ENCODE peak calls at places on chromosomes 12 and 14, in eight cellular contexts. L, J, Z, Y, V, I, K and D are unnamed samples.

GRCh38 chr12:94792690-94793089 is 142.3 kb upstream of the TMCC3 start:
- DNase-seq in Z (no peak), K (no peak), Y (no peak), J (no peak), I (no peak), L (no peak), V (no peak), D (no peak)

GRCh38 chr14:22084393-22085281 is 411.0 kb upstream of the OR4E1 start:
- DNase-seq in V (no peak), L (peak), I (peak), K (no peak), J (peak), Y (no peak), Z (no peak), D (peak)

GRCh38 chr14:53149656-53150319 is 3.3 kb downstream of the DDHD1 start:
- DNase-seq in I (no peak), J (no peak), K (no peak), Z (no peak), V (peak), L (no peak), Y (no peak), D (no peak)

GRCh38 chr12:5884285-5884684 is 60.8 kb downstream of the ANO2 start:
- DNase-seq in J (no peak), Y (no peak), L (no peak), V (no peak), I (no peak), Z (no peak), K (no peak), D (no peak)

GRCh38 chr14:105448706-105449111 is 25.9 kb upstream of the CRIP2 start:
- DNase-seq in J (no peak), Z (peak), I (peak), K (peak), Y (peak), V (peak), L (no peak), D (no peak)

GRCh38 chr14:38209572-38210159 is 2.0 kb downstream of the SSTR1 start:
- DNase-seq in V (no peak), L (no peak), K (no peak), Y (no peak), Z (peak), J (no peak), I (peak), D (no peak)

GRCh38 chr14:99481745-99482099 is 513 bp downstream of the CCNK start:
- DNase-seq in V (no peak), Y (no peak), Z (no peak), K (no peak), I (peak), J (no peak), L (no peak), D (no peak)

GRCh38 chr12:49538740-49539403 is at the start of gene KCNH3:
- DNase-seq in K (peak), V (peak), I (peak), Y (peak), Z (peak), J (no peak), L (no peak), D (peak)

GRCh38 chr12:49730568-49731101 is 10.7 kb upstream of the TMBIM6 start:
- DNase-seq in I (peak), J (no peak), L (no peak), V (no peak), Z (no peak), K (no peak), Y (no peak), D (no peak)

GRCh38 chr12:55845785-55846496 is 3.2 kb upstream of the MMP19 start:
- DNase-seq in Y (peak), K (peak), L (no peak), Z (no peak), I (no peak), V (no peak), J (no peak), D (no peak)

GRCh38 chr12:130421896-130422295 is 84.2 kb downstream of the PIWIL1 start:
- DNase-seq in I (no peak), Y (no peak), K (no peak), V (no peak), L (no peak), Z (no peak), J (no peak), D (no peak)

GRCh38 chr14:41718477-41719166 is 111.9 kb downstream of the LRFN5 start:
- DNase-seq in Z (no peak), J (no peak), K (no peak), I (no peak), Y (no peak), L (no peak), V (no peak), D (no peak)

GRCh38 chr14:75647650-75648049 is 13.0 kb downstream of the ERG28 start:
- DNase-seq in L (no peak), V (no peak), K (no peak), Y (no peak), Z (no peak), I (peak), J (no peak), D (no peak)

GRCh38 chr12:4975574-4975973 is 65.9 kb downstream of the KCNA1 start:
- DNase-seq in Z (no peak), L (no peak), Y (no peak), J (no peak), K (no peak), I (no peak), V (no peak), D (no peak)

GRCh38 chr12:4626543-4626942 is 22.3 kb downstream of the AKAP3 start:
- DNase-seq in V (no peak), Z (no peak), L (no peak), Y (no peak), J (no peak), K (no peak), I (no peak), D (no peak)

GRCh38 chr14:69460093-69460701 is 24.3 kb upstream of the PLEKHD1 start:
- DNase-seq in L (peak), Y (peak), J (peak), I (peak), Z (peak), K (peak), V (peak), D (peak)

GRCh38 chr12:42716521-42716920 is 127.0 kb upstream of the PRICKLE1 start:
- DNase-seq in K (no peak), I (peak), L (peak), V (no peak), Z (no peak), J (no peak), Y (peak), D (no peak)

GRCh38 chr12:24255920-24256635 is 306.6 kb upstream of the SOX5 start:
- DNase-seq in Y (no peak), L (no peak), V (no peak), K (no peak), Z (no peak), I (no peak), J (no peak), D (no peak)

GRCh38 chr12:24246921-24247320 is 297.5 kb upstream of the SOX5 start:
- DNase-seq in J (no peak), V (no peak), L (no peak), Y (no peak), Z (no peak), I (no peak), K (no peak), D (no peak)

GRCh38 chr12:24256636-24257150 is 307.2 kb upstream of the SOX5 start:
- DNase-seq in Y (no peak), L (no peak), V (no peak), J (no peak), K (no peak), Z (no peak), I (no peak), D (no peak)

DNA sequence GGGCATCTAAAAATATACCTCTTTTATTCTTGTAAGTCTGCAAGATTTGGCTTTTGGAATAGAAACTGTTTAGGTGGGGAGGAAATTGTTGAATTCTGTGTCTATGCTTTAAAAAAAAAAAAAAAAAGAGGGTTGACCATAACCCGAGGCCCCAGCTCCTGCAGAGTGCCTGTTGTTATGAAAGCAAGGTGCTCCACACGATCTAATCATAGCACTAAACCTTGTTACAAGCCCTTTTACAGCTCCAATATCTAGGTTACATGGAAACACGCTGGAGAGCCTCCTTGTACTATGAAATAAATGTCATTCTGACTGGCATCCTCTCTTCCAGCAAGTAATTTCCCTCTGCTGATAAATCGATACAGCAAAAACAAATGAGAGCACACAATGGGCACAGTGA is 303.1 kb upstream of the SOX5 start:
- DNase-seq in V (no peak), Z (no peak), L (no peak), I (no peak), J (no peak), K (no peak), Y (no peak), D (no peak)
- TF ChIP-seq CTCF in V (no peak), Z (no peak), L (no peak), I (no peak), J (no peak), K (no peak), Y (no peak), D (no peak)

GRCh38 chr12:112963227-112963861 is 15.0 kb upstream of the OAS2 start:
- DNase-seq in J (no peak), Y (no peak), L (no peak), I (no peak), Z (no peak), K (no peak), V (no peak), D (no peak)
- TF ChIP-seq CTCF in J (no peak), Y (no peak), L (no peak), I (no peak), Z (no peak), K (no peak), V (no peak), D (no peak)

GRCh38 chr12:108647199-108647935 is 13.7 kb upstream of the SELPLG start:
- DNase-seq in Z (no peak), I (no peak), J (no peak), V (no peak), K (no peak), Y (no peak), L (no peak), D (no peak)
- TF ChIP-seq CTCF in Z (no peak), I (peak), J (no peak), V (no peak), K (no peak), Y (no peak), L (no peak), D (peak)

GRCh38 chr12:15931590-15932053 is 20.5 kb downstream of the DERA start:
- DNase-seq in Z (no peak), V (no peak), I (peak), J (no peak), L (no peak), Y (no peak), K (no peak), D (no peak)
- TF ChIP-seq CTCF in Z (no peak), V (no peak), I (no peak), J (peak), L (no peak), Y (no peak), K (no peak), D (no peak)

GRCh38 chr14:74501135-74501614 is 7.6 kb downstream of the ISCA2 start:
- DNase-seq in Z (peak), V (no peak), Y (peak), K (peak), L (no peak), I (peak), J (no peak), D (peak)
- TF ChIP-seq CTCF in Z (peak), V (no peak), Y (peak), K (peak), L (peak), I (peak), J (peak), D (peak)

DNA sequence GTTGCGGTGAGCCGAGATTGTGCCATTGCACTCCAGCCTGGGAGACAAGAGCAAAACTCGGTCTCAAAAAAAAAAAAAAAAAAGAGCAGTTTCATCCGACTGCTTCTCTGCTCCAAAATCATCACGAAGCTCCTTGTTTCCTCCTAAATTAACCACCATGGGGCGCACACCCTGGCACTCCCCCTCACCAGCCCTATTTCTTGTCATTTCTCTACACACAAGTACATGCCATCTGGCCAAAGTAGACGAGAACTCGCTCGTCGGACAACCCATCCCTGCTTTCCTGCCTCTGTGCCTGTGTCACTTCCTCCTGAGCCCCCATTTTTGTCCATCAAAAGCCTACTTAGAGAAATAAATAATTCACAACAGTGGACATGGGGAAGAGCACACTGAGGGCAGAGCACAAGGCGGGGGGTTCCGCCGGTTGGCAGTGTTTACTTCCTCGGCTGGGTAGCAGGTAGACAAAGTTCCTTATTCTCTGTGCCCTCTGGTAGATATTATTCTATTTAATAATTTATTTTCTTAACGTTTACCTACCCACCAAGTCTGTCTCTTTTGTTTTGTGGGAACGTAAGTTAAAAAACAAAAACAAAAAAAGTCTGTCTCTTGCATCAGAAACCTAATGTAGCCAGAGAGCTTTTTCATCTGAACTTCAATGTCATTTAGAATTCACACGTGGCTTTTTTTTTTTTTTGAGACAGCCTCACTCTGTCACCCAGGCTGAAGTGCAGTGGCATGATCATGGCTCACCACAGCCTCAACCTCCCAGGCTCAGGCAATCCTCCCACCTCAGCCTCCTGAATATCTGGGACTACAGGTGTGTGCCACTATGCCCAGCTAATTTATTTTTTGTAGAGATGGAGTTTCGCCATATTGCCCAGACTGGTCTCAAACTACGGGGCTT is 6.0 kb downstream of the VPS37B start:
- DNase-seq in I (no peak), Y (no peak), L (no peak), J (no peak), K (no peak), V (no peak), Z (no peak), D (no peak)
- TF ChIP-seq CTCF in I (no peak), Y (no peak), L (no peak), J (no peak), K (no peak), V (no peak), Z (no peak), D (no peak)

DNA sequence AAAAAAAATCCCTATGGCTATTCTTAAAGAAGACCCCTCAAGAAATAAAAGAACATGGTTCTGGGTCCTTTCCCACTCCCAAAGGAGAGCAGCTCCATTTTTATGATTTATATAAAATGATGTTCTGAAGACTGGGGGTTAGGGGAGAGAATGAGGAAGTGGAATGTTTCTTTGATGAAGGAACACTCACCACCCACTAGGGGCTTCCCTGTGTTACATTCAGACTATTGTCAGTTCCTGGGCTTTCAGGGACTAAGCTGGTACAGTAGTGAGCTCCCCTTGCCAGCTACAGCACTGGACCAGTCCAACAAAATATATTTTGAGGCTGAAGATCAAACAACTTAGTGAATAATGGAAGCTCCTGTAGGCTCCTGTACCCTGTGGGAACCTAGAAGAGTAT is 98.9 kb downstream of the HMGA2 start:
- DNase-seq in Y (no peak), K (no peak), I (no peak), Z (no peak), V (no peak), J (no peak), L (no peak), D (no peak)
- TF ChIP-seq CTCF in Y (no peak), K (no peak), I (no peak), Z (no peak), V (no peak), J (no peak), L (no peak), D (no peak)